ENCODE peak calls at places on chromosomes 5 and 9, in seven cellular contexts. One of them, this sample, is unnamed.

GRCh38 chr9:88804289-88804596 is 187.0 kb upstream of the S1PR3 start:
- DNase-seq in GM23338: no peak
- DNase-seq in GM23248: peak
- DNase-seq in hepatocyte: no peak
- DNase-seq in MM.1S: no peak
- DNase-seq in HCT116: no peak
- DNase-seq in neural progenitor cell: no peak
- DNase-seq in this sample: peak

GRCh38 chr5:1085391-1085790 is 26.5 kb downstream of the SLC12A7 start:
- DNase-seq in GM23338: no peak
- DNase-seq in GM23248: no peak
- DNase-seq in hepatocyte: no peak
- DNase-seq in MM.1S: no peak
- DNase-seq in HCT116: no peak
- DNase-seq in neural progenitor cell: no peak
- DNase-seq in this sample: no peak

GRCh38 chr5:38709678-38710306 is 136.0 kb upstream of the OSMR start:
- DNase-seq in GM23338: no peak
- DNase-seq in GM23248: no peak
- DNase-seq in hepatocyte: no peak
- DNase-seq in MM.1S: no peak
- DNase-seq in HCT116: no peak
- DNase-seq in neural progenitor cell: no peak
- DNase-seq in this sample: no peak

GRCh38 chr5:36696059-36696673 is 89.8 kb downstream of the SLC1A3 start:
- DNase-seq in GM23338: peak
- DNase-seq in GM23248: peak
- DNase-seq in hepatocyte: peak
- DNase-seq in MM.1S: peak
- DNase-seq in HCT116: peak
- DNase-seq in neural progenitor cell: peak
- DNase-seq in this sample: peak

GRCh38 chr5:96219580-96220281 is 213.3 kb downstream of the PCSK1 start:
- DNase-seq in GM23338: no peak
- DNase-seq in GM23248: peak
- DNase-seq in hepatocyte: no peak
- DNase-seq in MM.1S: no peak
- DNase-seq in HCT116: no peak
- DNase-seq in neural progenitor cell: no peak
- DNase-seq in this sample: peak

GRCh38 chr5:154384480-154385235 is 61.1 kb upstream of the SAP30L start:
- DNase-seq in GM23338: no peak
- DNase-seq in GM23248: no peak
- DNase-seq in hepatocyte: no peak
- DNase-seq in MM.1S: peak
- DNase-seq in HCT116: no peak
- DNase-seq in neural progenitor cell: no peak
- DNase-seq in this sample: no peak

GRCh38 chr9:34809504-34810186 is 99.7 kb upstream of the CCL21 start:
- DNase-seq in GM23338: peak
- DNase-seq in GM23248: peak
- DNase-seq in hepatocyte: peak
- DNase-seq in MM.1S: no peak
- DNase-seq in HCT116: no peak
- DNase-seq in neural progenitor cell: peak
- DNase-seq in this sample: no peak

GRCh38 chr9:86376016-86376415 is 21.8 kb upstream of the TUT7 start:
- DNase-seq in GM23338: no peak
- DNase-seq in GM23248: no peak
- DNase-seq in hepatocyte: no peak
- DNase-seq in MM.1S: no peak
- DNase-seq in HCT116: no peak
- DNase-seq in neural progenitor cell: no peak
- DNase-seq in this sample: no peak

GRCh38 chr9:81292056-81292805 is 397.1 kb downstream of the TLE1 start:
- DNase-seq in GM23338: peak
- DNase-seq in GM23248: no peak
- DNase-seq in hepatocyte: no peak
- DNase-seq in MM.1S: no peak
- DNase-seq in HCT116: no peak
- DNase-seq in neural progenitor cell: no peak
- DNase-seq in this sample: no peak

GRCh38 chr5:137695651-137696428 is 40.0 kb downstream of the KLHL3 start:
- DNase-seq in GM23338: peak
- DNase-seq in GM23248: no peak
- DNase-seq in hepatocyte: no peak
- DNase-seq in MM.1S: no peak
- DNase-seq in HCT116: no peak
- DNase-seq in neural progenitor cell: no peak
- DNase-seq in this sample: no peak

GRCh38 chr9:134522502-134522848 is 119.1 kb upstream of the COL5A1 start:
- DNase-seq in GM23338: no peak
- DNase-seq in GM23248: no peak
- DNase-seq in hepatocyte: no peak
- DNase-seq in MM.1S: no peak
- DNase-seq in HCT116: no peak
- DNase-seq in neural progenitor cell: no peak
- DNase-seq in this sample: no peak

GRCh38 chr9:134522976-134523375 is 118.6 kb upstream of the COL5A1 start:
- DNase-seq in GM23338: no peak
- DNase-seq in GM23248: no peak
- DNase-seq in hepatocyte: no peak
- DNase-seq in MM.1S: no peak
- DNase-seq in HCT116: no peak
- DNase-seq in neural progenitor cell: no peak
- DNase-seq in this sample: no peak

GRCh38 chr9:134526798-134527492 is 114.7 kb upstream of the COL5A1 start:
- DNase-seq in GM23338: no peak
- DNase-seq in GM23248: peak
- DNase-seq in hepatocyte: no peak
- DNase-seq in MM.1S: no peak
- DNase-seq in HCT116: no peak
- DNase-seq in neural progenitor cell: no peak
- DNase-seq in this sample: no peak

GRCh38 chr9:134525070-134525815 is 116.4 kb upstream of the COL5A1 start:
- DNase-seq in GM23338: no peak
- DNase-seq in GM23248: no peak
- DNase-seq in hepatocyte: no peak
- DNase-seq in MM.1S: no peak
- DNase-seq in HCT116: no peak
- DNase-seq in neural progenitor cell: no peak
- DNase-seq in this sample: no peak

DNA sequence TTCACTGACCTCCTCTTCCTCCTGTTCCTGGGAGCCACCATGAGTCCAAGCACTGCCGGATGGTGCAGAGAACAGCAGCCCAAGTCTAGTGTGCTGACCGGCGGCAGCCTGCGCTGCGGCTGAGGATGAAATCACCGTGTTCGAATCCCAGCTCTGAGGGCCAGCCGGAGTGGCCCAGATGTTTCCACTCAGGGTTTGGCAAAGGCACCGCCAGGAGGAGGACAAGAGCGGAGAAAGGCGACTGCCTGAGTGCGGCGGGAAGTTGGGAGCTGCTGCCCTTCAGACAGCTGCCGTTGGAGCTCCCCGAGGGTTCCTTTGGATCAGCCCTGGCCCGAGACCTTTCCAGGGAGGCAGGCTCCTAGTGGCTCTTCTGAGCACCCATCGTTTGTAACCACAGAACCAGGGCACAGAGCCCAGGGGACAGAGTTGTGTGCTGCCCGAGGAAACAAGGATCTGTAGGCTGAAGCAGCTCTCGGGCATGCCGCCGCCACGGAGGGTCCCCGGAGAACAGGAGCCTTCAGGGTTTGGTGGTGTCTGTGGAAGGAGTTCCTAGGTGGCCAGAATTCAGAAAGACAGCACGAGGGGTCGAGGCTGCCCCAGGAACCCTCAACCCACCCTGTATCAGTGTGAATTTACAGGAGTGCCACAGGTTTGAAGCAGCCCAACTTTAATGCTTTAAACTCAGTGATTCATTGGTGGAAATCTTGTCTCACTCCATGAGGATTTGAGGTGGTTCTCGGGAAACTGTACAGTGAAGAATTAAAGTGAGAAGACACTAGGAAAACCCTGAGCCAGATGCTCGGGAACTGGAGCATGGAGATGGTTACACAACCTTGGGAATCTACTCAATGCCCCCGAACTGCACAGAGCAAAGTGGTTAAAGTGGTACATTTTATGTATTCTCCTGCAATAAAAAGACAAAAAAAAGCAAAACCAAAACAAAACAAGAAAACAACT is 115.5 kb upstream of the COL5A1 start:
- DNase-seq in GM23338: no peak
- DNase-seq in GM23248: peak
- DNase-seq in hepatocyte: no peak
- DNase-seq in MM.1S: no peak
- DNase-seq in HCT116: no peak
- DNase-seq in neural progenitor cell: no peak
- DNase-seq in this sample: no peak
- TF ChIP-seq EZH2 in GM23338: no peak
- TF ChIP-seq EZH2 in GM23248: no peak
- TF ChIP-seq EZH2 in hepatocyte: no peak
- TF ChIP-seq EZH2 in MM.1S: no peak
- TF ChIP-seq EZH2 in HCT116: no peak
- TF ChIP-seq EZH2 in neural progenitor cell: no peak
- TF ChIP-seq EZH2 in this sample: no peak

GRCh38 chr9:108637340-108637739 is 218.4 kb downstream of the ACTL7B start:
- DNase-seq in GM23338: peak
- DNase-seq in GM23248: no peak
- DNase-seq in hepatocyte: no peak
- DNase-seq in MM.1S: no peak
- DNase-seq in HCT116: no peak
- DNase-seq in neural progenitor cell: peak
- DNase-seq in this sample: no peak

GRCh38 chr9:108643756-108644510 is 211.9 kb downstream of the ACTL7B start:
- DNase-seq in GM23338: no peak
- DNase-seq in GM23248: peak
- DNase-seq in hepatocyte: no peak
- DNase-seq in MM.1S: no peak
- DNase-seq in HCT116: no peak
- DNase-seq in neural progenitor cell: no peak
- DNase-seq in this sample: peak

GRCh38 chr9:108636023-108636422 is 219.8 kb downstream of the ACTL7B start:
- DNase-seq in GM23338: peak
- DNase-seq in GM23248: no peak
- DNase-seq in hepatocyte: peak
- DNase-seq in MM.1S: no peak
- DNase-seq in HCT116: peak
- DNase-seq in neural progenitor cell: peak
- DNase-seq in this sample: no peak

GRCh38 chr9:108640211-108640610 is 215.6 kb downstream of the ACTL7B start:
- DNase-seq in GM23338: no peak
- DNase-seq in GM23248: peak
- DNase-seq in hepatocyte: no peak
- DNase-seq in MM.1S: no peak
- DNase-seq in HCT116: no peak
- DNase-seq in neural progenitor cell: no peak
- DNase-seq in this sample: no peak

DNA sequence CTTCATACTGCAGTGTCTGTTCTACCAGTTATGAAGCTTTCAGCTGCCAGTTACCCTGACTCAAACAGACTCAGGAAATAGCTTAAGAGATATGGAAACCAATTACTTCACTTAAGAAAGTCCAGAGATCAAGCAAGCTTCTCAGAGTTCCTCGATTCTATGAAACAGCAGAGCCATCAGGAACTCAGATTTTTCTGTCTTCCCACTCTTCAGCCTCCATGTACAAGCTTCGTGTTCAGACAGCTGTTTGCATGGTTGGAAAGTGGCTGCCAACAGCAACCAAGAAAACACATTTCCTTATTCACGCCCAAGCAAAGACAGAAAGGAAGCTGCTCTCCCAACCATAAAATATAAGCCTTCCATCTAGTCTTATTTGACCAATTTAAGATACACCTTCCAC is 216.1 kb downstream of the ACTL7B start:
- DNase-seq in GM23338: no peak
- DNase-seq in GM23248: peak
- DNase-seq in hepatocyte: no peak
- DNase-seq in MM.1S: no peak
- DNase-seq in HCT116: no peak
- DNase-seq in neural progenitor cell: no peak
- DNase-seq in this sample: no peak
- H3K4me2 ChIP-seq in GM23338: no peak
- H3K4me2 ChIP-seq in GM23248: peak
- H3K4me2 ChIP-seq in hepatocyte: no peak
- H3K4me2 ChIP-seq in MM.1S: no peak
- H3K4me2 ChIP-seq in HCT116: no peak
- H3K4me2 ChIP-seq in neural progenitor cell: no peak
- H3K4me2 ChIP-seq in this sample: no peak

DNA sequence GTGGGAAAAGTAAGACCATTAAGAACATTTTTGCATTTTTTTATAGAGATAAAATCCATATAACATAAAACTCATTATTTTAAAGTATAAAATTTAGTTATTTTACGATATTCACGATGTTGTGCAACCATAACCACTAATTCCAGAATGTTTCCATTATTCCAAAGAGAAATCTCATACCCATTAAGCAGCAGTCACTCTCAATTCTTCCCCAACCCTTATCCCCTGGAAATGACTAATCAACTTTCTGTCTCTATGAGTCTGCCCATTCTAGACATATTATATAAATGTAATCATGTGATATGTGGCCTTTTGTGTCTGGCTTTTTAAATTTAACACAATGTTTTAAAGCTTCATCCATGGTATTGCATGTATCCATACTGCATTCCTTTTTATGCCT is 115.6 kb upstream of the ADAMTSL1 start:
- DNase-seq in GM23338: no peak
- DNase-seq in GM23248: peak
- DNase-seq in hepatocyte: no peak
- DNase-seq in MM.1S: no peak
- DNase-seq in HCT116: no peak
- DNase-seq in neural progenitor cell: no peak
- DNase-seq in this sample: peak
- TF ChIP-seq EZH2phosphoT487 in GM23338: no peak
- TF ChIP-seq EZH2phosphoT487 in GM23248: no peak
- TF ChIP-seq EZH2phosphoT487 in hepatocyte: no peak
- TF ChIP-seq EZH2phosphoT487 in MM.1S: no peak
- TF ChIP-seq EZH2phosphoT487 in HCT116: no peak
- TF ChIP-seq EZH2phosphoT487 in neural progenitor cell: no peak
- TF ChIP-seq EZH2phosphoT487 in this sample: no peak

DNA sequence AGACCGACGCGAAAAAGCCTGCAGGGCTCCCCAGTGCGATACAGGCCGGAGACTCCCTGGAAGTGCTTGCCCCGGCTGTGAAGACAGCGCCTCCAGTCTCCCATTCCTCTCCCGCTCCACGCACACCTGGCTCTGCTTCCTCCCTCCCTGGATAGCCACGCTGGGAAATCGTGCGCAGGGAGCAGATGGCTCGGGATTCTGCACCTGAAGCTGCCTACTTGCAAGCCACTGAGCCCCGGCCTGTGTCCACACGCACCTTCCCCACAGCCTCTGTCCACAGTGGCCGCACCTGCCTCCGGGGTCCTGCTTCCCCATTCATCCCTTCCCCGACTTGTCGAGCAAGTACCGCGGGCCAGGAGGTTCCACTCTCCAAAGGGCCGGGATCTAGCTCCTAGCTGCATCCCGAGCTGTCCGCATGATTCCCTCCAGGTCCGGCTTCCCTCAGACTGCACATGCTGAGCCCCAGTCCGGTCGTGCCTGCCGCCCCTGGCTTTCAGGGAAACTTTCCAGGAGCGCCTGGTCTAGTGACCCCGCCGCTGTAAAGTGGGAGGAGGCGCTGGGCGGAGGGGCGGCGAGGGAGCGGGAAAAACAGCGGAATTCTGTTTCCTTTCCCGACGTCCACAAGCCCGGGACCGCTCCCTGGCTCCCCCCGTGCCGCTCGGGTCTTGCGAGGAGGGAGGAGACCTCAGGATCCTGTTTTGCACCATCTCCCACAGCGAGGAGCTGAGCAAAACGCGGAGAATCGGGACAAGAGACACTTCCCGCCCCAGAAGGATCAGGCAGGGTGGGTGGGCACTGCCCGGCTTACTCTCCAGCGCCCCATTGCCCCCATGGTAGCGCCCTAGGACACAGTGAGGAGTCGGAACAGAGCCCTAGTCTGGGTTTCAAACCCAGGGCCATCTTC is 2.0 kb downstream of the SEMA6A start:
- DNase-seq in GM23338: peak
- DNase-seq in GM23248: peak
- DNase-seq in hepatocyte: peak
- DNase-seq in MM.1S: no peak
- DNase-seq in HCT116: no peak
- DNase-seq in neural progenitor cell: peak
- DNase-seq in this sample: no peak
- TF ChIP-seq EZH2 in GM23338: no peak
- TF ChIP-seq EZH2 in GM23248: peak
- TF ChIP-seq EZH2 in hepatocyte: no peak
- TF ChIP-seq EZH2 in MM.1S: no peak
- TF ChIP-seq EZH2 in HCT116: no peak
- TF ChIP-seq EZH2 in neural progenitor cell: no peak
- TF ChIP-seq EZH2 in this sample: peak

This sample was measured in PC-3.